ENCODE peak calls at places on chromosomes 2 and 18, in ten cellular contexts. One of them, this sample, is unnamed.

GRCh38 chr18:35620765-35621164 is 39.2 kb downstream of the GALNT1 start:
- DNase-seq in H7: no peak
- DNase-seq in left cardiac atrium: peak; percentile 29
- DNase-seq in pancreas: no peak
- DNase-seq in stimulated activated naive CD8-positive, alpha-beta T cell treated with anti-CD3 and anti-CD28 coated beads, Interleukin-15, Interleukin-2, amounts not matched to agents 100 U/mL and 50 U/mL, for 24 hours: no peak
- DNase-seq in GM18507: no peak
- DNase-seq in activated T-cell treated with anti-CD3 and anti-CD28 coated beads, Interleukin-2, amount 50 U/mL, for 72 hours: no peak
- DNase-seq in Right ventricle myocardium inferior: no peak
- DNase-seq in tibial artery: peak; percentile 29
- DNase-seq in naive thymus-derived CD8-positive, alpha-beta T cell: no peak
- DNase-seq in this sample: no peak

GRCh38 chr2:29070542-29070941 is 3.8 kb downstream of the PCARE start:
- DNase-seq in H7: no peak
- DNase-seq in left cardiac atrium: no peak
- DNase-seq in pancreas: no peak
- DNase-seq in stimulated activated naive CD8-positive, alpha-beta T cell treated with anti-CD3 and anti-CD28 coated beads, Interleukin-15, Interleukin-2, amounts not matched to agents 100 U/mL and 50 U/mL, for 24 hours: no peak
- DNase-seq in GM18507: no peak
- DNase-seq in activated T-cell treated with anti-CD3 and anti-CD28 coated beads, Interleukin-2, amount 50 U/mL, for 72 hours: no peak
- DNase-seq in Right ventricle myocardium inferior: no peak
- DNase-seq in tibial artery: no peak
- DNase-seq in naive thymus-derived CD8-positive, alpha-beta T cell: no peak
- DNase-seq in this sample: no peak

GRCh38 chr2:46749042-46749461 is 166.6 kb downstream of the MCFD2 start:
- DNase-seq in H7: no peak
- DNase-seq in left cardiac atrium: no peak
- DNase-seq in pancreas: no peak
- DNase-seq in stimulated activated naive CD8-positive, alpha-beta T cell treated with anti-CD3 and anti-CD28 coated beads, Interleukin-15, Interleukin-2, amounts not matched to agents 100 U/mL and 50 U/mL, for 24 hours: no peak
- DNase-seq in GM18507: no peak
- DNase-seq in activated T-cell treated with anti-CD3 and anti-CD28 coated beads, Interleukin-2, amount 50 U/mL, for 72 hours: no peak
- DNase-seq in Right ventricle myocardium inferior: no peak
- DNase-seq in tibial artery: no peak
- DNase-seq in naive thymus-derived CD8-positive, alpha-beta T cell: no peak
- DNase-seq in this sample: no peak

GRCh38 chr2:10271509-10271908 is 31.2 kb upstream of the HPCAL1 start:
- DNase-seq in H7: peak; percentile 43
- DNase-seq in left cardiac atrium: no peak
- DNase-seq in pancreas: no peak
- DNase-seq in stimulated activated naive CD8-positive, alpha-beta T cell treated with anti-CD3 and anti-CD28 coated beads, Interleukin-15, Interleukin-2, amounts not matched to agents 100 U/mL and 50 U/mL, for 24 hours: no peak
- DNase-seq in GM18507: no peak
- DNase-seq in activated T-cell treated with anti-CD3 and anti-CD28 coated beads, Interleukin-2, amount 50 U/mL, for 72 hours: no peak
- DNase-seq in Right ventricle myocardium inferior: no peak
- DNase-seq in tibial artery: no peak
- DNase-seq in naive thymus-derived CD8-positive, alpha-beta T cell: no peak
- DNase-seq in this sample: no peak

GRCh38 chr2:141062016-141062415 is 1068.8 kb downstream of the LRP1B start:
- DNase-seq in H7: no peak
- DNase-seq in left cardiac atrium: no peak
- DNase-seq in pancreas: no peak
- DNase-seq in stimulated activated naive CD8-positive, alpha-beta T cell treated with anti-CD3 and anti-CD28 coated beads, Interleukin-15, Interleukin-2, amounts not matched to agents 100 U/mL and 50 U/mL, for 24 hours: no peak
- DNase-seq in GM18507: no peak
- DNase-seq in activated T-cell treated with anti-CD3 and anti-CD28 coated beads, Interleukin-2, amount 50 U/mL, for 72 hours: no peak
- DNase-seq in Right ventricle myocardium inferior: no peak
- DNase-seq in tibial artery: no peak
- DNase-seq in naive thymus-derived CD8-positive, alpha-beta T cell: no peak
- DNase-seq in this sample: no peak

GRCh38 chr2:226478121-226478809 is 321.4 kb downstream of the IRS1 start:
- DNase-seq in H7: no peak
- DNase-seq in left cardiac atrium: peak; percentile 61
- DNase-seq in pancreas: no peak
- DNase-seq in stimulated activated naive CD8-positive, alpha-beta T cell treated with anti-CD3 and anti-CD28 coated beads, Interleukin-15, Interleukin-2, amounts not matched to agents 100 U/mL and 50 U/mL, for 24 hours: no peak
- DNase-seq in GM18507: no peak
- DNase-seq in activated T-cell treated with anti-CD3 and anti-CD28 coated beads, Interleukin-2, amount 50 U/mL, for 72 hours: no peak
- DNase-seq in Right ventricle myocardium inferior: no peak
- DNase-seq in tibial artery: peak; percentile 84
- DNase-seq in naive thymus-derived CD8-positive, alpha-beta T cell: no peak
- DNase-seq in this sample: no peak

GRCh38 chr18:9961031-9961430 is 47.2 kb downstream of the VAPA start:
- DNase-seq in H7: no peak
- DNase-seq in left cardiac atrium: no peak
- DNase-seq in pancreas: no peak
- DNase-seq in stimulated activated naive CD8-positive, alpha-beta T cell treated with anti-CD3 and anti-CD28 coated beads, Interleukin-15, Interleukin-2, amounts not matched to agents 100 U/mL and 50 U/mL, for 24 hours: no peak
- DNase-seq in GM18507: no peak
- DNase-seq in activated T-cell treated with anti-CD3 and anti-CD28 coated beads, Interleukin-2, amount 50 U/mL, for 72 hours: no peak
- DNase-seq in Right ventricle myocardium inferior: no peak
- DNase-seq in tibial artery: no peak
- DNase-seq in naive thymus-derived CD8-positive, alpha-beta T cell: no peak
- DNase-seq in this sample: no peak

GRCh38 chr2:71880846-71881610 is 266.6 kb downstream of the CYP26B1 start:
- DNase-seq in H7: no peak
- DNase-seq in left cardiac atrium: peak; percentile 79
- DNase-seq in pancreas: no peak
- DNase-seq in stimulated activated naive CD8-positive, alpha-beta T cell treated with anti-CD3 and anti-CD28 coated beads, Interleukin-15, Interleukin-2, amounts not matched to agents 100 U/mL and 50 U/mL, for 24 hours: no peak
- DNase-seq in GM18507: no peak
- DNase-seq in activated T-cell treated with anti-CD3 and anti-CD28 coated beads, Interleukin-2, amount 50 U/mL, for 72 hours: no peak
- DNase-seq in Right ventricle myocardium inferior: peak; percentile 72
- DNase-seq in tibial artery: peak; percentile 77
- DNase-seq in naive thymus-derived CD8-positive, alpha-beta T cell: no peak
- DNase-seq in this sample: no peak

GRCh38 chr18:69102959-69103358 is 297.7 kb upstream of the DOK6 start:
- DNase-seq in H7: no peak
- DNase-seq in left cardiac atrium: no peak
- DNase-seq in pancreas: no peak
- DNase-seq in stimulated activated naive CD8-positive, alpha-beta T cell treated with anti-CD3 and anti-CD28 coated beads, Interleukin-15, Interleukin-2, amounts not matched to agents 100 U/mL and 50 U/mL, for 24 hours: no peak
- DNase-seq in GM18507: no peak
- DNase-seq in activated T-cell treated with anti-CD3 and anti-CD28 coated beads, Interleukin-2, amount 50 U/mL, for 72 hours: no peak
- DNase-seq in Right ventricle myocardium inferior: no peak
- DNase-seq in tibial artery: no peak
- DNase-seq in naive thymus-derived CD8-positive, alpha-beta T cell: no peak
- DNase-seq in this sample: no peak

GRCh38 chr2:43058761-43059160 is 167.6 kb downstream of the ZFP36L2 start:
- DNase-seq in H7: no peak
- DNase-seq in left cardiac atrium: no peak
- DNase-seq in pancreas: no peak
- DNase-seq in stimulated activated naive CD8-positive, alpha-beta T cell treated with anti-CD3 and anti-CD28 coated beads, Interleukin-15, Interleukin-2, amounts not matched to agents 100 U/mL and 50 U/mL, for 24 hours: no peak
- DNase-seq in GM18507: no peak
- DNase-seq in activated T-cell treated with anti-CD3 and anti-CD28 coated beads, Interleukin-2, amount 50 U/mL, for 72 hours: no peak
- DNase-seq in Right ventricle myocardium inferior: peak; percentile 27
- DNase-seq in tibial artery: no peak
- DNase-seq in naive thymus-derived CD8-positive, alpha-beta T cell: no peak
- DNase-seq in this sample: no peak

GRCh38 chr18:55328301-55328700 is 259.7 kb downstream of the TCF4 start:
- DNase-seq in H7: no peak
- DNase-seq in left cardiac atrium: no peak
- DNase-seq in pancreas: no peak
- DNase-seq in stimulated activated naive CD8-positive, alpha-beta T cell treated with anti-CD3 and anti-CD28 coated beads, Interleukin-15, Interleukin-2, amounts not matched to agents 100 U/mL and 50 U/mL, for 24 hours: no peak
- DNase-seq in GM18507: no peak
- DNase-seq in activated T-cell treated with anti-CD3 and anti-CD28 coated beads, Interleukin-2, amount 50 U/mL, for 72 hours: no peak
- DNase-seq in Right ventricle myocardium inferior: no peak
- DNase-seq in tibial artery: no peak
- DNase-seq in naive thymus-derived CD8-positive, alpha-beta T cell: no peak
- DNase-seq in this sample: no peak

GRCh38 chr2:182078988-182079602 is 93.4 kb downstream of the PPP1R1C start:
- DNase-seq in H7: no peak
- DNase-seq in left cardiac atrium: no peak
- DNase-seq in pancreas: no peak
- DNase-seq in stimulated activated naive CD8-positive, alpha-beta T cell treated with anti-CD3 and anti-CD28 coated beads, Interleukin-15, Interleukin-2, amounts not matched to agents 100 U/mL and 50 U/mL, for 24 hours: no peak
- DNase-seq in GM18507: no peak
- DNase-seq in activated T-cell treated with anti-CD3 and anti-CD28 coated beads, Interleukin-2, amount 50 U/mL, for 72 hours: no peak
- DNase-seq in Right ventricle myocardium inferior: no peak
- DNase-seq in tibial artery: no peak
- DNase-seq in naive thymus-derived CD8-positive, alpha-beta T cell: no peak
- DNase-seq in this sample: no peak

GRCh38 chr2:215283221-215283620 is 28.6 kb upstream of the ATIC start:
- DNase-seq in H7: no peak
- DNase-seq in left cardiac atrium: no peak
- DNase-seq in pancreas: no peak
- DNase-seq in stimulated activated naive CD8-positive, alpha-beta T cell treated with anti-CD3 and anti-CD28 coated beads, Interleukin-15, Interleukin-2, amounts not matched to agents 100 U/mL and 50 U/mL, for 24 hours: no peak
- DNase-seq in GM18507: no peak
- DNase-seq in activated T-cell treated with anti-CD3 and anti-CD28 coated beads, Interleukin-2, amount 50 U/mL, for 72 hours: no peak
- DNase-seq in Right ventricle myocardium inferior: no peak
- DNase-seq in tibial artery: no peak
- DNase-seq in naive thymus-derived CD8-positive, alpha-beta T cell: no peak
- DNase-seq in this sample: no peak

GRCh38 chr18:10296491-10296890 is 157.9 kb upstream of the APCDD1 start:
- DNase-seq in H7: no peak
- DNase-seq in left cardiac atrium: no peak
- DNase-seq in pancreas: no peak
- DNase-seq in stimulated activated naive CD8-positive, alpha-beta T cell treated with anti-CD3 and anti-CD28 coated beads, Interleukin-15, Interleukin-2, amounts not matched to agents 100 U/mL and 50 U/mL, for 24 hours: no peak
- DNase-seq in GM18507: no peak
- DNase-seq in activated T-cell treated with anti-CD3 and anti-CD28 coated beads, Interleukin-2, amount 50 U/mL, for 72 hours: no peak
- DNase-seq in Right ventricle myocardium inferior: no peak
- DNase-seq in tibial artery: no peak
- DNase-seq in naive thymus-derived CD8-positive, alpha-beta T cell: no peak
- DNase-seq in this sample: no peak

GRCh38 chr18:62937065-62937464 is 221.7 kb downstream of the PHLPP1 start:
- DNase-seq in H7: no peak
- DNase-seq in left cardiac atrium: no peak
- DNase-seq in pancreas: no peak
- DNase-seq in stimulated activated naive CD8-positive, alpha-beta T cell treated with anti-CD3 and anti-CD28 coated beads, Interleukin-15, Interleukin-2, amounts not matched to agents 100 U/mL and 50 U/mL, for 24 hours: no peak
- DNase-seq in GM18507: no peak
- DNase-seq in activated T-cell treated with anti-CD3 and anti-CD28 coated beads, Interleukin-2, amount 50 U/mL, for 72 hours: no peak
- DNase-seq in Right ventricle myocardium inferior: no peak
- DNase-seq in tibial artery: no peak
- DNase-seq in naive thymus-derived CD8-positive, alpha-beta T cell: no peak
- DNase-seq in this sample: no peak

GRCh38 chr18:63970803-63971191 is 916 bp downstream of the SERPINB8 start:
- DNase-seq in H7: peak; percentile 65
- DNase-seq in left cardiac atrium: peak; percentile 62
- DNase-seq in pancreas: peak; percentile 42
- DNase-seq in stimulated activated naive CD8-positive, alpha-beta T cell treated with anti-CD3 and anti-CD28 coated beads, Interleukin-15, Interleukin-2, amounts not matched to agents 100 U/mL and 50 U/mL, for 24 hours: no peak
- DNase-seq in GM18507: no peak
- DNase-seq in activated T-cell treated with anti-CD3 and anti-CD28 coated beads, Interleukin-2, amount 50 U/mL, for 72 hours: no peak
- DNase-seq in Right ventricle myocardium inferior: peak; percentile 81
- DNase-seq in tibial artery: peak; percentile 39
- DNase-seq in naive thymus-derived CD8-positive, alpha-beta T cell: no peak
- DNase-seq in this sample: no peak

GRCh38 chr2:180523629-180524340 is 456.6 kb upstream of the UBE2E3 start:
- DNase-seq in H7: no peak
- DNase-seq in left cardiac atrium: no peak
- DNase-seq in pancreas: no peak
- DNase-seq in stimulated activated naive CD8-positive, alpha-beta T cell treated with anti-CD3 and anti-CD28 coated beads, Interleukin-15, Interleukin-2, amounts not matched to agents 100 U/mL and 50 U/mL, for 24 hours: no peak
- DNase-seq in GM18507: no peak
- DNase-seq in activated T-cell treated with anti-CD3 and anti-CD28 coated beads, Interleukin-2, amount 50 U/mL, for 72 hours: no peak
- DNase-seq in Right ventricle myocardium inferior: no peak
- DNase-seq in tibial artery: no peak
- DNase-seq in naive thymus-derived CD8-positive, alpha-beta T cell: no peak
- DNase-seq in this sample: no peak

This sample was measured in NCI-H2107.